ENCODE peak calls at places on chromosomes 4 and X, in six cellular contexts. R is K562, X is HCT116, Q is HepG2, P is H1, W is GM12878. L is an unnamed sample.

GRCh38 chr4:98006814-98007412 is 136.4 kb downstream of the STPG2 start:
- DNase-seq in R (no peak), X (no peak), Q (no peak), P (no peak), W (no peak), L (no peak)

GRCh38 chrX:114615765-114616164 is 31.9 kb downstream of the HTR2C start:
- DNase-seq in R (no peak), X (no peak), Q (no peak), P (no peak), W (no peak), L (no peak)

GRCh38 chr4:96916731-96917130 is 1076.8 kb downstream of the PDHA2 start:
- DNase-seq in R (no peak), X (no peak), Q (no peak), P (no peak), W (no peak), L (peak)

GRCh38 chr4:673349-674091 is 556 bp downstream of the ATP5ME start:
- DNase-seq in R (no peak), X (no peak), Q (peak), P (no peak), W (no peak), L (no peak)

GRCh38 chr4:73674451-73674919 is 54.2 kb upstream of the RASSF6 start:
- DNase-seq in R (no peak), X (no peak), Q (no peak), P (no peak), W (no peak), L (no peak)

GRCh38 chr4:152680988-152681731 is 1.4 kb upstream of the TMEM154 start:
- DNase-seq in R (no peak), X (no peak), Q (no peak), P (no peak), W (no peak), L (no peak)

GRCh38 chr4:173482330-173482931 is 47.6 kb downstream of the HAND2 start:
- DNase-seq in R (no peak), X (no peak), Q (no peak), P (no peak), W (no peak), L (no peak)

GRCh38 chr4:98605216-98605615 is 53.2 kb downstream of the TSPAN5 start:
- DNase-seq in R (no peak), X (no peak), Q (no peak), P (no peak), W (no peak), L (no peak)

GRCh38 chr4:44118971-44119680 is 329.5 kb downstream of the KCTD8 start:
- DNase-seq in R (no peak), X (no peak), Q (no peak), P (no peak), W (no peak), L (no peak)

GRCh38 chr4:186932631-186933150 is 209.0 kb upstream of the FAT1 start:
- DNase-seq in R (no peak), X (peak), Q (peak), P (no peak), W (no peak), L (no peak)

GRCh38 chr4:22458112-22458511 is 57.8 kb downstream of the ADGRA3 start:
- DNase-seq in R (no peak), X (no peak), Q (no peak), P (no peak), W (no peak), L (no peak)
- TF ChIP-seq ZNF274 in R (no peak), X (no peak), Q (no peak), P (no peak), W (no peak), L (no peak)

DNA sequence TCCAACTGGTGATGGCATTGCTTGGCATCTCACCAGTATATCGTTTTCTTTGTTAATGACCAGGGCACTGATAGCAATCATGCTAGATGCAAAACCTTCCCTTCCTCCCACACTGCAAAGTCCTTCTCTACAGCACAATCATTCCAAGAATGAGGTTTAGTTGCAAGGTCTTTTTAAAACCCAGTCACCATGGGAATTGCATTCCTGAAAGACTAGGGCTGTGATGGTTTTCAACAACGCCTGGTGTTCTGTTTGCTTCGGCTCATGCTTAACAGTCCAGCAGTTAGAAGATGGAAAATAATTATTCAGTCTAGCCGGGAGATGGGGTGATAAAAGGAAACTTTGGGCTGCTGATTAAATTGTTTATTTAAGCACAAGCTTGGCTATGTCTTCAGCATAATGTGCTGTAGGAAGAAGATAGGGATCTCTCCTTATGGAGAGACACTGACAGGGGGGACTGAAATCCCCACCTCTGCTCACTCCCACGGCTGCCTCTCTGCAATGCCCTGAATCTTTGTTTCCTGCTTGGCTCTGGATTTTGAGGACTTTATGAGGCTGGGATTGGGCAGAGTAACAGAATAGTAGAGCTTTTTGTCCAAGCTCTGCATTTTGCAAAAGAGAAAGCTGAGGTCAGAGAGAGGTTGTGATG is 211.4 kb downstream of the MID1IP1 start:
- DNase-seq in R (no peak), X (no peak), Q (no peak), P (no peak), W (no peak), L (no peak)
- H3K9ac ChIP-seq in R (no peak), X (no peak), Q (no peak), P (no peak), W (no peak), L (no peak)

DNA sequence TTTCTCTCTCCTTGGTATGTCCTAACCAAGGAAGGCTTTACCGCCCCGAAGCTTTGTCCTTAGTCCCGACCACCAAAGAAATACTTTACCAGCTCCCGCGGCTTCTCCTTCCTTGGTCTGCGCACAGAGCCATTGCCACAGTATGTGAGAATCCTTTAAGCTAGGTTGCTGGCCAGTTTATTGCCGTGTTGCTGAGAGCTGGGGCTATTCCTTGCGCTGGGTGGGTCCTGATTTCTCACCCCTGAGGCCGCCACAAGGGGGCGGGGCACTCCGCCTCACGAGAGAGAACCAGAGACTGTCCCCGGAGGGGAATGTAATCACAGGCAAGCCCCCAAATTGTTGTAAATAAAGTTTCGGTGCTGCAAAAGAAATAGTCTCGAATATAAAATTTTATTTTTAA is 331.0 kb upstream of the PCDH10 start:
- DNase-seq in R (no peak), X (no peak), Q (no peak), P (peak), W (no peak), L (no peak)
- TF ChIP-seq ZNF274 in R (no peak), X (no peak), Q (no peak), P (no peak), W (no peak), L (no peak)

GRCh38 chrX:100743009-100743615 is 11.2 kb upstream of the SYTL4 start:
- DNase-seq in R (no peak), X (no peak), Q (no peak), P (no peak), W (no peak), L (no peak)
- H3K9ac ChIP-seq in R (no peak), X (no peak), Q (no peak), P (no peak), W (no peak), L (no peak)

GRCh38 chr4:85741421-85741820 is 266.5 kb downstream of the ARHGAP24 start:
- DNase-seq in R (no peak), X (no peak), Q (no peak), P (no peak), W (no peak), L (no peak)

GRCh38 chr4:85744950-85745349 is 270.0 kb downstream of the ARHGAP24 start:
- DNase-seq in R (no peak), X (peak), Q (no peak), P (no peak), W (no peak), L (no peak)

GRCh38 chr4:85740431-85740861 is 265.5 kb downstream of the ARHGAP24 start:
- DNase-seq in R (no peak), X (no peak), Q (no peak), P (no peak), W (no peak), L (no peak)

GRCh38 chr4:85738721-85739120 is 263.8 kb downstream of the ARHGAP24 start:
- DNase-seq in R (no peak), X (no peak), Q (no peak), P (no peak), W (no peak), L (no peak)

GRCh38 chr4:85741921-85742591 is 267.1 kb downstream of the ARHGAP24 start:
- DNase-seq in R (no peak), X (no peak), Q (no peak), P (no peak), W (no peak), L (no peak)
- TF ChIP-seq ZNF274 in R (no peak), X (no peak), Q (no peak), P (no peak), W (no peak), L (no peak)